ENCODE peak calls at places on chromosome 3, in ten cellular contexts. One of them, this sample, is unnamed.

GRCh38 chr3:8854656-8855055 is 85.2 kb upstream of the OXTR start:
- DNase-seq in heart left ventricle: no peak
- DNase-seq in GM03348: peak
- DNase-seq in SK-MEL-5: no peak
- DNase-seq in NCI-H1105: no peak
- DNase-seq in cerebellar cortex: no peak
- DNase-seq in stimulated activated CD4-positive, alpha-beta T cell treated with anti-CD3 and anti-CD28 coated beads, Interleukin-12 subunit alpha, Interleukin-12 subunit beta, amount 100 ng/mL, for 4 hours: no peak
- DNase-seq in NCI-H2227 treated with DMSO at 0.1 percent for 48 hours: no peak
- DNase-seq in nucleus accumbens: no peak
- DNase-seq in activated gamma-delta T cell treated with Interleukin-2 at 50 U/mL for 16 hours: no peak
- DNase-seq in this sample: no peak

GRCh38 chr3:136783708-136784191 is 31.6 kb upstream of the STAG1 start:
- DNase-seq in heart left ventricle: no peak
- DNase-seq in GM03348: no peak
- DNase-seq in SK-MEL-5: peak
- DNase-seq in NCI-H1105: no peak
- DNase-seq in cerebellar cortex: no peak
- DNase-seq in stimulated activated CD4-positive, alpha-beta T cell treated with anti-CD3 and anti-CD28 coated beads, Interleukin-12 subunit alpha, Interleukin-12 subunit beta, amount 100 ng/mL, for 4 hours: no peak
- DNase-seq in NCI-H2227 treated with DMSO at 0.1 percent for 48 hours: no peak
- DNase-seq in nucleus accumbens: no peak
- DNase-seq in activated gamma-delta T cell treated with Interleukin-2 at 50 U/mL for 16 hours: no peak
- DNase-seq in this sample: no peak

GRCh38 chr3:132265488-132265887 is 51.7 kb upstream of the ACP3 start:
- DNase-seq in heart left ventricle: no peak
- DNase-seq in GM03348: no peak
- DNase-seq in SK-MEL-5: no peak
- DNase-seq in NCI-H1105: no peak
- DNase-seq in cerebellar cortex: no peak
- DNase-seq in stimulated activated CD4-positive, alpha-beta T cell treated with anti-CD3 and anti-CD28 coated beads, Interleukin-12 subunit alpha, Interleukin-12 subunit beta, amount 100 ng/mL, for 4 hours: no peak
- DNase-seq in NCI-H2227 treated with DMSO at 0.1 percent for 48 hours: no peak
- DNase-seq in nucleus accumbens: no peak
- DNase-seq in activated gamma-delta T cell treated with Interleukin-2 at 50 U/mL for 16 hours: no peak
- DNase-seq in this sample: no peak

GRCh38 chr3:10248984-10249748 is 907 bp downstream of the TATDN2 start:
- DNase-seq in heart left ventricle: peak
- DNase-seq in GM03348: peak
- DNase-seq in SK-MEL-5: no peak
- DNase-seq in NCI-H1105: no peak
- DNase-seq in cerebellar cortex: peak
- DNase-seq in stimulated activated CD4-positive, alpha-beta T cell treated with anti-CD3 and anti-CD28 coated beads, Interleukin-12 subunit alpha, Interleukin-12 subunit beta, amount 100 ng/mL, for 4 hours: peak
- DNase-seq in NCI-H2227 treated with DMSO at 0.1 percent for 48 hours: no peak
- DNase-seq in nucleus accumbens: no peak
- DNase-seq in activated gamma-delta T cell treated with Interleukin-2 at 50 U/mL for 16 hours: peak
- DNase-seq in this sample: peak

GRCh38 chr3:161413127-161413854 is 42.0 kb upstream of the SPTSSB start:
- DNase-seq in heart left ventricle: peak
- DNase-seq in GM03348: no peak
- DNase-seq in SK-MEL-5: no peak
- DNase-seq in NCI-H1105: no peak
- DNase-seq in cerebellar cortex: no peak
- DNase-seq in stimulated activated CD4-positive, alpha-beta T cell treated with anti-CD3 and anti-CD28 coated beads, Interleukin-12 subunit alpha, Interleukin-12 subunit beta, amount 100 ng/mL, for 4 hours: no peak
- DNase-seq in NCI-H2227 treated with DMSO at 0.1 percent for 48 hours: no peak
- DNase-seq in nucleus accumbens: no peak
- DNase-seq in activated gamma-delta T cell treated with Interleukin-2 at 50 U/mL for 16 hours: no peak
- DNase-seq in this sample: peak

GRCh38 chr3:55089211-55089610 is 161.4 kb upstream of the LRTM1 start:
- DNase-seq in heart left ventricle: no peak
- DNase-seq in GM03348: peak
- DNase-seq in SK-MEL-5: no peak
- DNase-seq in NCI-H1105: no peak
- DNase-seq in cerebellar cortex: no peak
- DNase-seq in stimulated activated CD4-positive, alpha-beta T cell treated with anti-CD3 and anti-CD28 coated beads, Interleukin-12 subunit alpha, Interleukin-12 subunit beta, amount 100 ng/mL, for 4 hours: no peak
- DNase-seq in NCI-H2227 treated with DMSO at 0.1 percent for 48 hours: no peak
- DNase-seq in nucleus accumbens: no peak
- DNase-seq in activated gamma-delta T cell treated with Interleukin-2 at 50 U/mL for 16 hours: no peak
- DNase-seq in this sample: no peak

GRCh38 chr3:192303235-192303634 is 424.1 kb downstream of the FGF12 start:
- DNase-seq in heart left ventricle: no peak
- DNase-seq in GM03348: no peak
- DNase-seq in SK-MEL-5: peak
- DNase-seq in NCI-H1105: no peak
- DNase-seq in cerebellar cortex: peak
- DNase-seq in stimulated activated CD4-positive, alpha-beta T cell treated with anti-CD3 and anti-CD28 coated beads, Interleukin-12 subunit alpha, Interleukin-12 subunit beta, amount 100 ng/mL, for 4 hours: no peak
- DNase-seq in NCI-H2227 treated with DMSO at 0.1 percent for 48 hours: no peak
- DNase-seq in nucleus accumbens: no peak
- DNase-seq in activated gamma-delta T cell treated with Interleukin-2 at 50 U/mL for 16 hours: no peak
- DNase-seq in this sample: no peak

GRCh38 chr3:13135811-13136321 is 62.6 kb upstream of the IQSEC1 start:
- DNase-seq in heart left ventricle: peak
- DNase-seq in GM03348: no peak
- DNase-seq in SK-MEL-5: no peak
- DNase-seq in NCI-H1105: no peak
- DNase-seq in cerebellar cortex: no peak
- DNase-seq in stimulated activated CD4-positive, alpha-beta T cell treated with anti-CD3 and anti-CD28 coated beads, Interleukin-12 subunit alpha, Interleukin-12 subunit beta, amount 100 ng/mL, for 4 hours: no peak
- DNase-seq in NCI-H2227 treated with DMSO at 0.1 percent for 48 hours: no peak
- DNase-seq in nucleus accumbens: no peak
- DNase-seq in activated gamma-delta T cell treated with Interleukin-2 at 50 U/mL for 16 hours: no peak
- DNase-seq in this sample: no peak

GRCh38 chr3:176961916-176962315 is 235.4 kb downstream of the TBL1XR1 start:
- DNase-seq in heart left ventricle: no peak
- DNase-seq in GM03348: no peak
- DNase-seq in SK-MEL-5: no peak
- DNase-seq in NCI-H1105: no peak
- DNase-seq in cerebellar cortex: no peak
- DNase-seq in stimulated activated CD4-positive, alpha-beta T cell treated with anti-CD3 and anti-CD28 coated beads, Interleukin-12 subunit alpha, Interleukin-12 subunit beta, amount 100 ng/mL, for 4 hours: no peak
- DNase-seq in NCI-H2227 treated with DMSO at 0.1 percent for 48 hours: no peak
- DNase-seq in nucleus accumbens: no peak
- DNase-seq in activated gamma-delta T cell treated with Interleukin-2 at 50 U/mL for 16 hours: no peak
- DNase-seq in this sample: no peak

GRCh38 chr3:47713655-47714054 is 68.0 kb downstream of the SMARCC1 start:
- DNase-seq in heart left ventricle: no peak
- DNase-seq in GM03348: no peak
- DNase-seq in SK-MEL-5: no peak
- DNase-seq in NCI-H1105: no peak
- DNase-seq in cerebellar cortex: no peak
- DNase-seq in stimulated activated CD4-positive, alpha-beta T cell treated with anti-CD3 and anti-CD28 coated beads, Interleukin-12 subunit alpha, Interleukin-12 subunit beta, amount 100 ng/mL, for 4 hours: no peak
- DNase-seq in NCI-H2227 treated with DMSO at 0.1 percent for 48 hours: no peak
- DNase-seq in nucleus accumbens: no peak
- DNase-seq in activated gamma-delta T cell treated with Interleukin-2 at 50 U/mL for 16 hours: no peak
- DNase-seq in this sample: no peak

GRCh38 chr3:120157113-120157512 is 62.9 kb upstream of the GSK3B start:
- DNase-seq in heart left ventricle: no peak
- DNase-seq in GM03348: no peak
- DNase-seq in SK-MEL-5: no peak
- DNase-seq in NCI-H1105: no peak
- DNase-seq in cerebellar cortex: no peak
- DNase-seq in stimulated activated CD4-positive, alpha-beta T cell treated with anti-CD3 and anti-CD28 coated beads, Interleukin-12 subunit alpha, Interleukin-12 subunit beta, amount 100 ng/mL, for 4 hours: no peak
- DNase-seq in NCI-H2227 treated with DMSO at 0.1 percent for 48 hours: no peak
- DNase-seq in nucleus accumbens: no peak
- DNase-seq in activated gamma-delta T cell treated with Interleukin-2 at 50 U/mL for 16 hours: no peak
- DNase-seq in this sample: no peak

GRCh38 chr3:42701371-42702065 is 1.1 kb downstream of the HHATL start:
- DNase-seq in heart left ventricle: peak
- DNase-seq in GM03348: peak
- DNase-seq in SK-MEL-5: peak
- DNase-seq in NCI-H1105: no peak
- DNase-seq in cerebellar cortex: peak
- DNase-seq in stimulated activated CD4-positive, alpha-beta T cell treated with anti-CD3 and anti-CD28 coated beads, Interleukin-12 subunit alpha, Interleukin-12 subunit beta, amount 100 ng/mL, for 4 hours: peak
- DNase-seq in NCI-H2227 treated with DMSO at 0.1 percent for 48 hours: no peak
- DNase-seq in nucleus accumbens: peak
- DNase-seq in activated gamma-delta T cell treated with Interleukin-2 at 50 U/mL for 16 hours: peak
- DNase-seq in this sample: peak